ENCODE peak calls at places on chromosome 12, in four cellular contexts. One of them, this sample, is unnamed.

GRCh38 chr12:92759634-92760268 is 57.0 kb downstream of the PLEKHG7 start:
- DNase-seq in IMR-90: peak
- DNase-seq in H9: no peak
- DNase-seq in neuronal stem cell: no peak
- DNase-seq in this sample: peak

GRCh38 chr12:103848132-103848531 is 7.1 kb upstream of the NT5DC3 start:
- DNase-seq in H9: no peak
- DNase-seq in IMR-90: no peak
- DNase-seq in neuronal stem cell: no peak
- DNase-seq in this sample: no peak

GRCh38 chr12:4261655-4262054 is 11.9 kb upstream of the CCND2 start:
- DNase-seq in neuronal stem cell: no peak
- DNase-seq in H9: no peak
- DNase-seq in IMR-90: no peak
- DNase-seq in this sample: no peak

GRCh38 chr12:108578813-108579212 is 16.4 kb downstream of the ISCU start:
- DNase-seq in H9: no peak
- DNase-seq in neuronal stem cell: no peak
- DNase-seq in IMR-90: no peak
- DNase-seq in this sample: no peak

GRCh38 chr12:128930591-128930990 is 77.3 kb downstream of the GLT1D1 start:
- DNase-seq in H9: no peak
- DNase-seq in neuronal stem cell: no peak
- DNase-seq in IMR-90: no peak
- DNase-seq in this sample: no peak

GRCh38 chr12:110821917-110822316 is 24.9 kb upstream of the CCDC63 start:
- DNase-seq in neuronal stem cell: no peak
- DNase-seq in IMR-90: no peak
- DNase-seq in H9: no peak
- DNase-seq in this sample: no peak

GRCh38 chr12:45878630-45879255 is 111.6 kb downstream of the SCAF11 start:
- DNase-seq in neuronal stem cell: no peak
- DNase-seq in H9: no peak
- DNase-seq in IMR-90: peak
- DNase-seq in this sample: no peak

GRCh38 chr12:1698638-1699214 is 7.9 kb downstream of the ADIPOR2 start:
- DNase-seq in H9: no peak
- DNase-seq in IMR-90: no peak
- DNase-seq in neuronal stem cell: no peak
- DNase-seq in this sample: no peak

GRCh38 chr12:38282886-38283285 is 33.7 kb upstream of the ALG10B start:
- DNase-seq in neuronal stem cell: no peak
- DNase-seq in IMR-90: no peak
- DNase-seq in H9: no peak
- DNase-seq in this sample: peak

GRCh38 chr12:100959481-100959880 is 164.9 kb downstream of the ANO4 start:
- DNase-seq in neuronal stem cell: no peak
- DNase-seq in H9: no peak
- DNase-seq in IMR-90: peak
- DNase-seq in this sample: peak

GRCh38 chr12:109947511-109947910 is 47.4 kb downstream of the TCHP start:
- DNase-seq in neuronal stem cell: no peak
- DNase-seq in IMR-90: peak
- DNase-seq in H9: no peak
- DNase-seq in this sample: no peak

GRCh38 chr12:54370218-54370730 is 6.0 kb upstream of the GPR84 start:
- DNase-seq in neuronal stem cell: no peak
- DNase-seq in H9: peak
- DNase-seq in IMR-90: peak
- DNase-seq in this sample: peak

GRCh38 chr12:109635717-109636116 is 62.1 kb downstream of the MVK start:
- DNase-seq in H9: no peak
- DNase-seq in IMR-90: no peak
- DNase-seq in neuronal stem cell: no peak
- DNase-seq in this sample: no peak

GRCh38 chr12:6426882-6427671 is 17.7 kb upstream of the CD27 start:
- DNase-seq in H9: no peak
- DNase-seq in neuronal stem cell: no peak
- DNase-seq in IMR-90: no peak
- DNase-seq in this sample: no peak

GRCh38 chr12:55729592-55730446 is 1.0 kb upstream of the CD63 start:
- DNase-seq in neuronal stem cell: peak
- DNase-seq in IMR-90: peak
- DNase-seq in H9: peak
- DNase-seq in this sample: peak

GRCh38 chr12:55726911-55727310 is 1.9 kb downstream of the CD63 start:
- DNase-seq in H9: peak
- DNase-seq in neuronal stem cell: no peak
- DNase-seq in IMR-90: no peak
- DNase-seq in this sample: no peak

GRCh38 chr12:55728932-55729591 is at the start of gene CD63:
- DNase-seq in H9: peak
- DNase-seq in neuronal stem cell: no peak
- DNase-seq in IMR-90: peak
- DNase-seq in this sample: peak

GRCh38 chr12:55728185-55728931 is 451 bp downstream of the CD63 start:
- DNase-seq in IMR-90: peak
- DNase-seq in H9: no peak
- DNase-seq in neuronal stem cell: no peak
- DNase-seq in this sample: peak

GRCh38 chr12:55727643-55728184 is 1.1 kb downstream of the CD63 start:
- DNase-seq in neuronal stem cell: no peak
- DNase-seq in H9: no peak
- DNase-seq in IMR-90: peak
- DNase-seq in this sample: peak
- H2BK120ac ChIP-seq in neuronal stem cell: peak
- H2BK120ac ChIP-seq in H9: no peak
- H2BK120ac ChIP-seq in IMR-90: peak
- H2BK120ac ChIP-seq in this sample: peak

GRCh38 chr12:11651377-11651776 is 1.9 kb downstream of the ETV6 start:
- DNase-seq in IMR-90: no peak
- DNase-seq in H9: no peak
- DNase-seq in neuronal stem cell: no peak
- DNase-seq in this sample: no peak

GRCh38 chr12:11650697-11651281 is 1.3 kb downstream of the ETV6 start:
- DNase-seq in IMR-90: peak
- DNase-seq in H9: no peak
- DNase-seq in neuronal stem cell: peak
- DNase-seq in this sample: no peak

GRCh38 chr12:11650279-11650696 is 814 bp downstream of the ETV6 start:
- DNase-seq in neuronal stem cell: no peak
- DNase-seq in IMR-90: no peak
- DNase-seq in H9: peak
- DNase-seq in this sample: no peak

GRCh38 chr12:11649413-11650278 is at the start of gene ETV6:
- DNase-seq in neuronal stem cell: peak
- DNase-seq in IMR-90: peak
- DNase-seq in H9: peak
- DNase-seq in this sample: peak

DNA sequence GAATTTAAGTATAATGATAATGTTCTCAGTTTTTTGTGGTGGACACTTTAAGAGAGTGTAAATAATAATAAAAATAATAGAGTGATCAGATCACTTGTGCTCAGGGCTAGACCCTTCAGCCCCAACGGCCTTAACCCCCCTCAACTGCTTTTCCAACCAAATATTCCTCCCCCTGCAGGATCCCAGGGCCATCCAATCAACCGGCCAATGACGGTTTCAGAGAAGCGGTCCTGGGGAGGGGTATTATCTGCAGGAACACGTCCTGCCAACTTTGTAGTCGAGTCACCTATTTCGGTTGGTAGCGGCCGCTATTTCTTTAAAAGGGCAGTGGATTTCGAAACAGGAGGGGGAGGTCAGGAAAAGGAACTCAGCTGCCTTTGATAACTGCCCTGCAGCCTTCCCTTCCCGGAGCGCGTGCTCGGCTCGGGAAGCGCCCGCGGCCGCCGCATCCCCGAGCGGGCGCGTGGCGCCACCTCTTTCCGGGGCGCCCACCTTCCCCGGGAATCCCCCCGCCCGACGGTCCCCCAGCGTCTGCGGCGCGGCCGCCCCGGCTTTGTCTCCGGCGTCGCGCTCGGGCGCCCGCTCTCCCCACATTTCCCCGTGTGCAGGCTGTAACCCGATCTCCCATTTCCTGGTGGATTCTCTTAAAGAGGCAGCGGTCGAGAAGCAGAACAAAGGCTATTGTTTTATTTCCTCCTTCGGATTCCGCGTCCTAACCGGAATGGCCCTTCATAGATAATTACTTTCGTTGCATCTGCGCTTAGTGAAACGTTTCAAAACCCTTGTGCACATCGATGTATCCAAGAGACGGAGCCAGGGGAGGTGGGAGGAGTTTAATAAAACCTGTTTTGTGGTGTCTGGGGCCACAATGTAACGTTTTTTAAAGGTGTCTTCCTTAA is 711 bp upstream of the ETV6 start:
- DNase-seq in H9: peak
- DNase-seq in IMR-90: peak
- DNase-seq in neuronal stem cell: peak
- DNase-seq in this sample: peak
- H3K14ac ChIP-seq in H9: peak
- H3K14ac ChIP-seq in IMR-90: peak
- H3K14ac ChIP-seq in neuronal stem cell: no peak
- H3K14ac ChIP-seq in this sample: peak

GRCh38 chr12:50112456-50113218 is 601 bp downstream of the COX14 start:
- DNase-seq in neuronal stem cell: no peak
- DNase-seq in H9: no peak
- DNase-seq in IMR-90: no peak
- DNase-seq in this sample: no peak

GRCh38 chr12:50111693-50112455 is at the start of gene COX14:
- DNase-seq in neuronal stem cell: peak
- DNase-seq in H9: peak
- DNase-seq in IMR-90: peak
- DNase-seq in this sample: peak

GRCh38 chr12:50110762-50111416 is 1.1 kb upstream of the COX14 start:
- DNase-seq in IMR-90: peak
- DNase-seq in neuronal stem cell: no peak
- DNase-seq in H9: peak
- DNase-seq in this sample: no peak

GRCh38 chr12:50110127-50110761 is 1.8 kb upstream of the COX14 start:
- DNase-seq in IMR-90: no peak
- DNase-seq in H9: no peak
- DNase-seq in neuronal stem cell: no peak
- DNase-seq in this sample: no peak

GRCh38 chr12:50111417-50111692 is 681 bp upstream of the COX14 start:
- DNase-seq in neuronal stem cell: no peak
- DNase-seq in IMR-90: no peak
- DNase-seq in H9: no peak
- DNase-seq in this sample: no peak
- H3K18ac ChIP-seq in neuronal stem cell: peak
- H3K18ac ChIP-seq in IMR-90: no peak
- H3K18ac ChIP-seq in H9: no peak
- H3K18ac ChIP-seq in this sample: no peak

GRCh38 chr12:43884683-43885410 is 49.0 kb downstream of the TMEM117 start:
- DNase-seq in neuronal stem cell: peak
- DNase-seq in H9: no peak
- DNase-seq in IMR-90: no peak
- DNase-seq in this sample: no peak

GRCh38 chr12:43882578-43883178 is 46.8 kb downstream of the TMEM117 start:
- DNase-seq in H9: no peak
- DNase-seq in IMR-90: peak
- DNase-seq in neuronal stem cell: peak
- DNase-seq in this sample: peak

GRCh38 chr12:43880547-43880946 is 44.7 kb downstream of the TMEM117 start:
- DNase-seq in H9: no peak
- DNase-seq in IMR-90: no peak
- DNase-seq in neuronal stem cell: no peak
- DNase-seq in this sample: no peak

GRCh38 chr12:43883748-43884147 is 47.9 kb downstream of the TMEM117 start:
- DNase-seq in neuronal stem cell: no peak
- DNase-seq in H9: no peak
- DNase-seq in IMR-90: no peak
- DNase-seq in this sample: no peak

GRCh38 chr12:43883311-43883710 is 47.4 kb downstream of the TMEM117 start:
- DNase-seq in neuronal stem cell: no peak
- DNase-seq in IMR-90: no peak
- DNase-seq in H9: no peak
- DNase-seq in this sample: no peak
- H2BK120ac ChIP-seq in neuronal stem cell: no peak
- H2BK120ac ChIP-seq in IMR-90: no peak
- H2BK120ac ChIP-seq in H9: no peak
- H2BK120ac ChIP-seq in this sample: no peak

DNA sequence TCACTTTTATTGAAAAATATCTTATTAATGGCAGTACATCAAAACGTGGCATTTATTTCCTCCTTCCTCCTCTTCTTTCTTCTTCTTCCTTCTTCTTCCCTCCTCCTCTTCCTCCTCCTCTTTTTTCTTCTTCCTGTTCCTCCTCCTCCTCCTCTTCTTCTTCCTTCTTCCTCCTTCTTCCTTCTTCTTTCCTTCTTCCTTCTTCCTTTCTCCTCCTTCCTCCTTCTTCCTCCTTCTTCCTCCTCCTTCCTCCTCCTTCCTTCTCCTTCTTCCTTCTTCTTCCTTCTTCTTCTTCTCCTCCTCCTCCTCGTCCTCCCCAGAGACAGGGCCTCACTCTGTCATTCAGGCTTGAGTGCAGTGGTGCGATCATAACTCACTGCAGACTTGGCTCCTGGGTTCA is 457.2 kb downstream of the AEBP2 start:
- DNase-seq in IMR-90: no peak
- DNase-seq in neuronal stem cell: no peak
- DNase-seq in H9: no peak
- DNase-seq in this sample: no peak
- H3K14ac ChIP-seq in IMR-90: no peak
- H3K14ac ChIP-seq in neuronal stem cell: no peak
- H3K14ac ChIP-seq in H9: no peak
- H3K14ac ChIP-seq in this sample: no peak